ENCODE peak calls at places on chromosomes 2 and 18, in eight cellular contexts. E is heart right ventricle; V is left ventricle myocardium inferior; N is ovary; Y is thoracic aorta; B is CD8-positive, alpha-beta T cell; Q is tibial artery; X is OCI-LY7. F is an unnamed sample. For H3K4me1, the result is how much of the 10 kb centered on the place peaks cover.

GRCh38 chr18:25373443-25373842 is 21.5 kb upstream of the ZNF521 start:
- DNase-seq in E (no peak), V (no peak), N (no peak), Y (no peak), B (no peak), Q (no peak), X (no peak), F (no peak)

GRCh38 chr2:174615951-174616436 is 18.4 kb upstream of the WIPF1 start:
- DNase-seq in E (no peak), V (peak), N (no peak), Y (no peak), B (no peak), Q (peak), X (no peak), F (no peak)

GRCh38 chr18:49207373-49207772 is 253.1 kb downstream of the DYM start:
- DNase-seq in E (no peak), V (no peak), N (no peak), Y (no peak), B (no peak), Q (no peak), X (no peak), F (no peak)

GRCh38 chr2:150400849-150401248 is 86.6 kb downstream of the RND3 start:
- DNase-seq in E (no peak), V (no peak), N (no peak), Y (no peak), B (no peak), Q (no peak), X (no peak), F (no peak)

GRCh38 chr18:12767580-12768155 is 64.8 kb downstream of the PSMG2 start:
- DNase-seq in E (no peak), V (no peak), N (no peak), Y (no peak), B (no peak), Q (no peak), X (no peak), F (no peak)

GRCh38 chr2:96146151-96146880 is 1.1 kb upstream of the DUSP2 start:
- DNase-seq in E (peak), V (peak), N (no peak), Y (no peak), B (peak), Q (peak), X (peak), F (no peak)

GRCh38 chr2:47307066-47307465 is 95.9 kb upstream of the MSH2 start:
- DNase-seq in E (no peak), V (no peak), N (no peak), Y (no peak), B (no peak), Q (no peak), X (no peak), F (no peak)

GRCh38 chr2:16138811-16139662 is 198.7 kb downstream of the MYCN start:
- DNase-seq in E (no peak), V (no peak), N (no peak), Y (no peak), B (no peak), Q (no peak), X (no peak), F (peak)

GRCh38 chr2:140747665-140748064 is 1383.2 kb downstream of the LRP1B start:
- DNase-seq in E (no peak), V (no peak), N (no peak), Y (no peak), B (no peak), Q (no peak), X (no peak), F (no peak)

GRCh38 chr18:39318008-39318407 is 1752.4 kb upstream of the CELF4 start:
- DNase-seq in E (no peak), V (no peak), N (no peak), Y (no peak), B (no peak), Q (no peak), X (no peak), F (no peak)

GRCh38 chr2:201129044-201129505 is 13.1 kb downstream of the CFLAR start:
- DNase-seq in E (no peak), V (no peak), N (no peak), Y (no peak), B (no peak), Q (no peak), X (peak), F (no peak)

GRCh38 chr2:54999182-54999581 is 51.1 kb downstream of the RTN4 start:
- DNase-seq in E (no peak), V (no peak), N (no peak), Y (no peak), B (no peak), Q (no peak), X (peak), F (no peak)

GRCh38 chr2:71592181-71592711 is 138.9 kb downstream of the DYSF start:
- DNase-seq in E (no peak), V (no peak), N (no peak), Y (no peak), B (no peak), Q (no peak), X (no peak), F (no peak)

GRCh38 chr18:28178720-28179119 is 1.8 kb upstream of the CDH2 start:
- DNase-seq in E (no peak), V (no peak), N (no peak), Y (no peak), B (no peak), Q (no peak), X (no peak), F (no peak)

GRCh38 chr2:1750935-1751767 is 6.8 kb upstream of the PXDN start:
- DNase-seq in E (peak), V (peak), N (peak), Y (peak), B (peak), Q (peak), X (peak), F (peak)

GRCh38 chr2:101858246-101858645 is 133.5 kb upstream of the IL1R2 start:
- DNase-seq in E (no peak), V (no peak), N (no peak), Y (no peak), B (no peak), Q (no peak), X (no peak), F (no peak)

GRCh38 chr18:56314396-56314795 is 324.0 kb downstream of the TXNL1 start:
- DNase-seq in E (no peak), V (no peak), N (no peak), Y (no peak), B (no peak), Q (no peak), X (no peak), F (no peak)

GRCh38 chr2:189548686-189549439 is 31.7 kb downstream of the SLC40A1 start:
- DNase-seq in E (no peak), V (no peak), N (no peak), Y (no peak), B (no peak), Q (no peak), X (no peak), F (no peak)

GRCh38 chr2:231679906-231680283 is 28.4 kb upstream of the PTMA start:
- DNase-seq in E (no peak), V (no peak), N (no peak), Y (no peak), B (no peak), Q (no peak), X (no peak), F (no peak)

GRCh38 chr2:241933175-241933911 is 63.8 kb downstream of the RTP5 start:
- DNase-seq in E (no peak), V (no peak), N (peak), Y (no peak), B (peak), Q (no peak), X (no peak), F (no peak)

GRCh38 chr2:205407984-205408383 is 274.3 kb upstream of the NRP2 start:
- DNase-seq in E (no peak), V (no peak), N (no peak), Y (no peak), B (no peak), Q (no peak), X (no peak), F (no peak)

GRCh38 chr2:181264436-181264835 is 192.8 kb upstream of the ITGA4 start:
- DNase-seq in E (no peak), V (no peak), N (no peak), Y (no peak), B (no peak), Q (no peak), X (no peak), F (no peak)

GRCh38 chr2:44326548-44327269 is 34.6 kb downstream of the PREPL start:
- DNase-seq in E (no peak), V (no peak), N (no peak), Y (no peak), B (no peak), Q (no peak), X (no peak), F (no peak)

GRCh38 chr18:32530947-32531651 is 60.4 kb upstream of the GAREM1 start:
- DNase-seq in E (no peak), V (no peak), N (no peak), Y (no peak), B (no peak), Q (no peak), X (no peak), F (no peak)

GRCh38 chr2:29082804-29083495 is 8.6 kb upstream of the PCARE start:
- DNase-seq in E (no peak), V (no peak), N (no peak), Y (no peak), B (no peak), Q (no peak), X (no peak), F (no peak)

GRCh38 chr2:173762864-173763263 is 202.3 kb downstream of the SP3 start:
- DNase-seq in E (no peak), V (no peak), N (no peak), Y (no peak), B (no peak), Q (no peak), X (no peak), F (no peak)

GRCh38 chr18:40769786-40770185 is 1185.2 kb upstream of the PIK3C3 start:
- DNase-seq in E (no peak), V (no peak), N (no peak), Y (no peak), B (no peak), Q (no peak), X (no peak), F (no peak)

GRCh38 chr2:60368437-60368836 is 185.0 kb downstream of the BCL11A start:
- DNase-seq in E (peak), V (no peak), N (no peak), Y (no peak), B (no peak), Q (no peak), X (no peak), F (no peak)

GRCh38 chr2:219041252-219041651 is at the start of gene CFAP65:
- DNase-seq in E (no peak), V (no peak), N (no peak), Y (no peak), B (no peak), Q (no peak), X (no peak), F (no peak)

GRCh38 chr2:184472481-184472880 is 125.8 kb upstream of the ZNF804A start:
- DNase-seq in E (no peak), V (no peak), N (no peak), Y (no peak), B (no peak), Q (no peak), X (no peak), F (no peak)

GRCh38 chr2:116833052-116833451 is 981.4 kb upstream of the DDX18 start:
- DNase-seq in E (no peak), V (no peak), N (no peak), Y (no peak), B (no peak), Q (no peak), X (no peak), F (no peak)

GRCh38 chr2:199379251-199379650 is 78.5 kb downstream of the SATB2 start:
- DNase-seq in E (no peak), V (no peak), N (no peak), Y (no peak), B (no peak), Q (no peak), X (no peak), F (no peak)

GRCh38 chr18:67199993-67200617 is 316.4 kb downstream of the DSEL start:
- DNase-seq in E (no peak), V (no peak), N (no peak), Y (no peak), B (no peak), Q (no peak), X (peak), F (no peak)

GRCh38 chr18:24497052-24497754 is 36.8 kb downstream of the HRH4 start:
- DNase-seq in E (no peak), V (no peak), N (no peak), Y (no peak), B (no peak), Q (no peak), X (no peak), F (no peak)

GRCh38 chr2:102518170-102518569 is 45.1 kb downstream of the SLC9A4 start:
- DNase-seq in E (no peak), V (no peak), N (no peak), Y (no peak), B (no peak), Q (no peak), X (no peak), F (no peak)

GRCh38 chr2:71609441-71609840 is 156.1 kb downstream of the DYSF start:
- DNase-seq in E (no peak), V (no peak), N (peak), Y (no peak), B (peak), Q (no peak), X (no peak), F (no peak)

GRCh38 chr18:55570966-55571365 is 17.0 kb downstream of the TCF4 start:
- DNase-seq in E (no peak), V (no peak), N (no peak), Y (no peak), B (no peak), Q (no peak), X (no peak), F (no peak)

GRCh38 chr2:211867845-211868361 is 670.7 kb downstream of the ERBB4 start:
- DNase-seq in E (no peak), V (no peak), N (no peak), Y (no peak), B (no peak), Q (no peak), X (no peak), F (no peak)

GRCh38 chr2:129347486-129348217 is 631.8 kb upstream of the RAB6C start:
- DNase-seq in E (no peak), V (no peak), N (no peak), Y (no peak), B (no peak), Q (peak), X (no peak), F (peak)

GRCh38 chr18:77047803-77048419 is 84.7 kb downstream of the MBP start:
- DNase-seq in E (no peak), V (no peak), N (no peak), Y (no peak), B (no peak), Q (no peak), X (peak), F (no peak)
- H3K27ac ChIP-seq in E (no peak), V (no peak), N (no peak), Y (no peak), B (no peak), Q (no peak), X (peak), F (no peak)

DNA sequence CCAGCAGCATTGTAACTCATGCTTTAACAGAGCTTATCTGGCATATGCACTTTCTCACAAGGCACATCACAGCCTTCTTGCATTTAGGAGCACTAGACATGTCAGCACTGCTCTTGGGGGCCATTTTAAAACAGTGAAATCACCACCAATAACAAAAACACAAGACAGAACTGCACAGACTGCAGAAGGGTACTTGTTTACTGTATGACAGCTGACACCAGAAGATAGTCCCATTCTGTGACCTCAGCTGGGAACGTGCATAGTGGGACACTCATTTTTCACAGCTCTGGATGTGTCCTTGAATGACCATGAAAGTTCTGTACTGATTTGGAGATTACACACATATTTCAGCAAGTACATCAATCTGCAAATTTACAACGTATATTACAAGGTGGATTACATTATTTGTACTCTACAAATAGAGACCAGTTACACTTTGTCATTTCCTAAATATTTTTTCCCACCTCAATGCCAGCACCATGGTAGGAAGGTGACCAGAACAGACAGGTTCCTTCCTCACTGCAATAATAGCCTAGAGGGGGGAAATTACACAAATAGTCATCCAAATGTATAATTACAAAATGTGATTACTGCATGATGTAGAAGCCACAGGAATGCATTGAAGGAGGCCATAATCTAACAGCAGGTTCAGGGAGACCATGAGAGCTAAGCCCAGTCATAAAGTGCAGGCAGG is 35.1 kb downstream of the CCBE1 start:
- DNase-seq in E (no peak), V (no peak), N (no peak), Y (no peak), B (no peak), Q (no peak), X (no peak), F (no peak)
- H3K4me1 ChIP-seq in E (under half), V (under half), N (under half), Y (under half), B (under half), Q (under half), X (under half), F (under half)

GRCh38 chr2:88557290-88557689 is 70.0 kb downstream of the EIF2AK3 start:
- DNase-seq in E (no peak), V (no peak), N (no peak), Y (no peak), B (no peak), Q (no peak), X (no peak), F (no peak)

GRCh38 chr2:88549616-88550292 is 77.5 kb downstream of the EIF2AK3 start:
- DNase-seq in E (no peak), V (no peak), N (no peak), Y (no peak), B (no peak), Q (no peak), X (no peak), F (no peak)

GRCh38 chr2:88556026-88556425 is 71.2 kb downstream of the EIF2AK3 start:
- DNase-seq in E (no peak), V (no peak), N (no peak), Y (no peak), B (no peak), Q (no peak), X (no peak), F (no peak)

DNA sequence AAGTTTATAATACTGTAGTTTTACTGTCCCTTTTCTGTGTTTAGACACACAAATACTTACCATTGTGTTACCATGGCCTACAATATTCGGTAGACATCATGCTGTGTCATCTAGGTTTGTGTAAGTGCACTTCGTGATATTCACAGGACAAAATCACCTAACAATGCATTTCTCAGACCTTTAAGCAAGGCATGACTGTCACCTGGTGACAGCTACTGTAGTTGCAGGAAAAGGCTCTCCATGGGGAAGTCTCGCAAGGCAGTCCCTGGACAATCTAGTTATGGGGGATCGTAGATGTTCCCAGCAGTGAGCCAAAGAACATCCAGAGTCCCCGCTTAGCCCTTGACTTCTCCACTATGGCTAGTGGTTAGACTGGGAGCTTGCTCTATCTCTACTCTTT is 73.1 kb downstream of the EIF2AK3 start:
- DNase-seq in E (no peak), V (no peak), N (no peak), Y (no peak), B (no peak), Q (no peak), X (no peak), F (no peak)
- TF ChIP-seq CTCF in E (no peak), V (peak), N (no peak), Y (no peak), B (no peak), Q (no peak), X (no peak), F (no peak)

DNA sequence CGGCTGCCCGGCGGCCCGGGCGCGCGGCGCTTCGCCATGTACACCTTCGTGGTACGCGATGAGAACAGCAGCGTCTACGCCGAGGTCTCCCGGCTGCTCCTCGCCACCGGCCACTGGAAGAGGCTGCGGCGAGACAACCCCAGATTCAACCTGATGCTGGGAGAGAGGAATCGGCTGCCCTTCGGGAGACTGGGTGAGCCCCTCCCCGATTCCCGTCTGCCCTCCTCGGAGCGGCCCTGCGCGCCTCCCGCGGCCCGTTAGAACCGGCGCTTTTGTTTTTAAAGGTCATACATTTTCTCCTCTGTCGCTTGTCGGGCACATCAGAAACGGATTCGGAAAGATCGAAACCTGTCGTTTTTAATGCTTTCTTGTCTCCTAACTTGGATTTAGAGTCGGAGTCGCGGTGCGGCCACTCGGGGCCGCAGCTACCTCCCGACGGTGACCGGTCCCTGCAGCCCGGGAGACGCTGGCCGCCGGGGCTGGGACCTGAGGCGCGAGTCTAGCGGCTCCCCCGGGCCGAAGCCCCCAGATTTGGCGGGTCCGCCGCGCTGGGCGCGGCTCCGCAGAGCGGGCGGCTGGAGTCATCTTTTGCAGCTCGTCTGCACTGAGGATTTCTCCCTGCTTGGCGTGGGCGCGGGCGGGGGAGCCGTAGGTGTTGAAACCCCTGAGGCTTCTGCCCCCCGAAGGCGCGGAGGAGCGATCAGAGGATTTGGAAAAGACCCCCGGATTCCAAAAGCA is 522 bp downstream of the TTL start:
- DNase-seq in E (peak), V (peak), N (peak), Y (no peak), B (peak), Q (no peak), X (peak), F (no peak)
- H3K27ac ChIP-seq in E (peak), V (peak), N (peak), Y (peak), B (peak), Q (peak), X (peak), F (peak)

GRCh38 chr2:20594048-20594750 is 56.7 kb downstream of the HS1BP3 start:
- DNase-seq in E (peak), V (no peak), N (peak), Y (no peak), B (no peak), Q (peak), X (no peak), F (peak)

GRCh38 chr2:20596193-20596972 is 54.5 kb downstream of the HS1BP3 start:
- DNase-seq in E (no peak), V (no peak), N (peak), Y (no peak), B (no peak), Q (no peak), X (peak), F (peak)

GRCh38 chr2:20593072-20594034 is 57.5 kb downstream of the HS1BP3 start:
- DNase-seq in E (peak), V (no peak), N (peak), Y (no peak), B (no peak), Q (peak), X (no peak), F (no peak)

GRCh38 chr2:20595439-20596192 is 55.3 kb downstream of the HS1BP3 start:
- DNase-seq in E (peak), V (no peak), N (peak), Y (no peak), B (no peak), Q (peak), X (peak), F (peak)

DNA sequence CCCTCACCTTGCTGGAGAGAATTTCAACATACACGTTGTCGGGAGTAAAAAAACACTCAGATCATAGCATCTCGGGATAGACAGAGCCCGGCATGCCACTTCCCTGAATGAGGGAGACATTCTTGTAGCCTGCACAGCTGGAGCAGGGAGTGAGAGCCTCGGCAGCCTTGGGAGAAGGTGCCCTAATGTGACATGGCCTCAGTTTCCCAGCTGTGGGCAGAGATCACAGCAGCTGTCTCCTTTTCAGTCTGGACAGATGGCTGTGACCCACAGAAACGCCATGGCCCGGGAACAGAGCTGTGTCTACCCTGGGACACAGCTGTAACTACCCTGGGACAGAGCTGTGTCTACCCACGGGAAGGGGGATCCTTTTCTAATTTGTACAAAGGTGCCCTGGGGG is 55.9 kb downstream of the HS1BP3 start:
- DNase-seq in E (peak), V (no peak), N (peak), Y (no peak), B (no peak), Q (no peak), X (no peak), F (no peak)
- H3K4me1 ChIP-seq in E (half or more), V (half or more), N (under half), Y (under half), B (under half), Q (half or more), X (under half), F (under half)

F was measured in tibial nerve.